ENCODE peak calls at places on chromosomes 1 and 21, in eight cellular contexts. G is NCI-H1436; O is A172; Q is neural crest cell; N is ELR; X is fibroblast of the conjunctiva; Z is stimulated activated CD4-positive, alpha-beta T cell treated with anti-CD3 and anti-CD28 coated beads, TNF-alpha, amount 100 ng/mL, for 48 hours; A is GM12891. Y is an unnamed sample.

GRCh38 chr1:34477632-34478141 is 277.2 kb upstream of the GJB5 start:
- DNase-seq in X (no peak), O (no peak), G (no peak), Z (no peak), Q (no peak), A (no peak), N (no peak), Y (no peak)

GRCh38 chr1:17475729-17476128 is 36.3 kb upstream of the RCC2 start:
- DNase-seq in N (peak; percentile 85), Q (no peak), O (peak; percentile 82), X (peak; percentile 57), Z (peak; percentile 2), G (no peak), A (no peak), Y (no peak)

GRCh38 chr1:75615664-75616435 is 4.9 kb upstream of the SLC44A5 start:
- DNase-seq in X (no peak), O (peak; percentile 1), N (peak; percentile 27), Z (no peak), Q (peak; percentile 52), A (peak; percentile 46), G (peak; percentile 9), Y (no peak)

GRCh38 chr1:92711473-92712165 is 73.3 kb downstream of the EVI5 start:
- DNase-seq in X (no peak), Q (no peak), N (no peak), A (no peak), G (no peak), O (no peak), Z (no peak), Y (no peak)

GRCh38 chr1:151443846-151444790 is 15.2 kb downstream of the POGZ start:
- DNase-seq in Z (peak; percentile 51), N (peak; percentile 91), O (peak; percentile 93), Q (peak; percentile 50), X (peak; percentile 78), A (no peak), G (peak; percentile 53), Y (no peak)

GRCh38 chr1:6508876-6509602 is 17.6 kb upstream of the PLEKHG5 start:
- DNase-seq in X (no peak), A (no peak), Z (no peak), G (no peak), O (no peak), N (no peak), Q (no peak), Y (no peak)

GRCh38 chr1:84260852-84261518 is 40.5 kb upstream of the SAMD13 start:
- DNase-seq in N (peak; percentile 12), A (no peak), Q (no peak), O (no peak), G (no peak), Z (no peak), X (no peak), Y (no peak)

GRCh38 chr1:44719318-44719717 is 11.7 kb downstream of the RNU5D-1 start:
- DNase-seq in X (no peak), Z (no peak), Q (no peak), A (no peak), G (no peak), O (no peak), N (peak; percentile 34), Y (no peak)

GRCh38 chr1:117070124-117070523 is 10.0 kb downstream of the TTF2 start:
- DNase-seq in X (no peak), Z (no peak), G (no peak), Q (no peak), N (peak; percentile 21), O (no peak), A (no peak), Y (no peak)

GRCh38 chr1:225763815-225764548 is 13.6 kb upstream of the SRP9 start:
- DNase-seq in A (no peak), Z (no peak), O (peak; percentile 79), G (no peak), X (peak; percentile 58), Q (no peak), N (no peak), Y (no peak)

GRCh38 chr21:44576025-44576420 is 2.5 kb downstream of the KRTAP10-4 start:
- DNase-seq in G (no peak), A (no peak), X (no peak), Z (no peak), N (no peak), Q (no peak), O (no peak), Y (no peak)

GRCh38 chr1:64526312-64526711 is 56.4 kb downstream of the CACHD1 start:
- DNase-seq in A (no peak), X (no peak), N (no peak), O (no peak), G (no peak), Q (no peak), Z (no peak), Y (no peak)

GRCh38 chr1:58823481-58824010 is 39.7 kb upstream of the JUN start:
- DNase-seq in X (no peak), N (peak; percentile 97), Q (no peak), Z (no peak), A (no peak), G (no peak), O (peak; percentile 82), Y (no peak)

GRCh38 chr1:37755951-37756350 is 9.0 kb downstream of the EPHA10 start:
- DNase-seq in Q (no peak), N (no peak), O (no peak), G (no peak), X (no peak), Z (no peak), A (no peak), Y (no peak)

GRCh38 chr1:15153842-15154479 is 414 bp downstream of the TMEM51 start:
- DNase-seq in O (no peak), Z (no peak), X (no peak), Q (peak; percentile 68), G (peak; percentile 20), N (peak; percentile 75), A (peak; percentile 65), Y (no peak)

GRCh38 chr1:98325646-98326441 is 335.7 kb upstream of the SNX7 start:
- DNase-seq in Z (no peak), O (peak; percentile 86), N (peak; percentile 97), X (peak; percentile 82), A (no peak), G (no peak), Q (no peak), Y (no peak)

GRCh38 chr1:68178821-68179490 is 53.4 kb downstream of the WLS start:
- DNase-seq in Q (no peak), X (no peak), Z (no peak), A (no peak), O (peak; percentile 49), G (no peak), N (peak; percentile 78), Y (no peak)

GRCh38 chr1:94125551-94126514 is 4.9 kb upstream of the ABCA4 start:
- DNase-seq in N (no peak), A (no peak), X (no peak), O (no peak), Z (no peak), G (no peak), Q (no peak), Y (no peak)

GRCh38 chr1:211736351-211736915 is 61.0 kb upstream of the NEK2 start:
- DNase-seq in Q (no peak), G (no peak), Z (no peak), X (no peak), N (no peak), A (no peak), O (no peak), Y (no peak)

GRCh38 chr1:8394456-8395321 is 76.8 kb downstream of the SLC45A1 start:
- DNase-seq in G (no peak), Z (no peak), A (no peak), Q (no peak), O (peak; percentile 82), X (no peak), N (peak; percentile 94), Y (no peak)

GRCh38 chr1:180636138-180636537 is 4.3 kb downstream of the XPR1 start:
- DNase-seq in O (no peak), G (peak; percentile 5), N (no peak), Z (no peak), Q (no peak), X (no peak), A (no peak), Y (no peak)

GRCh38 chr1:114671011-114671938 is 1.4 kb upstream of the DENND2C start:
- DNase-seq in A (no peak), N (peak; percentile 56), X (no peak), O (no peak), G (no peak), Q (no peak), Z (no peak), Y (no peak)

GRCh38 chr21:33945652-33946270 is 30.2 kb upstream of the ATP5PO start:
- DNase-seq in A (no peak), N (no peak), G (no peak), Q (no peak), X (no peak), O (no peak), Z (no peak), Y (no peak)

GRCh38 chr1:229862017-229862774 is 204.8 kb upstream of the GALNT2 start:
- DNase-seq in G (no peak), N (no peak), Z (no peak), A (no peak), O (no peak), Q (peak; percentile 38), X (no peak), Y (no peak)

GRCh38 chr1:185774384-185774783 is 40.2 kb downstream of the HMCN1 start:
- DNase-seq in A (no peak), O (no peak), Q (no peak), N (no peak), X (no peak), Z (no peak), G (no peak), Y (no peak)

GRCh38 chr1:63868220-63868897 is 94.5 kb downstream of the ROR1 start:
- DNase-seq in G (no peak), A (no peak), O (peak; percentile 73), Z (no peak), N (peak; percentile 67), Q (no peak), X (no peak), Y (no peak)

GRCh38 chr1:77948841-77949424 is 29.9 kb downstream of the FUBP1 start:
- DNase-seq in X (peak; percentile 30), A (no peak), Z (no peak), N (peak; percentile 51), Q (no peak), O (peak; percentile 8), G (peak; percentile 29), Y (no peak)

GRCh38 chr1:43388021-43388575 is 1.5 kb downstream of the MED8 start:
- DNase-seq in O (no peak), N (peak; percentile 37), A (no peak), Q (no peak), G (no peak), Z (no peak), X (no peak), Y (no peak)

GRCh38 chr1:99527078-99527477 is 118.8 kb upstream of the PALMD start:
- DNase-seq in X (no peak), A (no peak), Z (no peak), G (no peak), O (peak; percentile 6), N (peak; percentile 41), Q (no peak), Y (no peak)

GRCh38 chr1:112337028-112337531 is 58.9 kb upstream of the CTTNBP2NL start:
- DNase-seq in G (peak; percentile 14), N (peak; percentile 54), O (peak; percentile 41), Z (no peak), X (no peak), Q (no peak), A (no peak), Y (no peak)

GRCh38 chr1:184686540-184686939 is 68.1 kb downstream of the EDEM3 start:
- DNase-seq in G (no peak), X (peak; percentile 2), A (no peak), O (no peak), Z (no peak), N (no peak), Q (no peak), Y (no peak)

GRCh38 chr1:87449348-87449963 is 120.8 kb downstream of the LMO4 start:
- DNase-seq in O (no peak), A (peak; percentile 10), G (peak; percentile 19), Q (no peak), N (no peak), Z (no peak), X (no peak), Y (no peak)

GRCh38 chr1:84143796-84144565 is at the start of gene PRKACB:
- DNase-seq in Q (no peak), A (no peak), N (peak; percentile 79), G (no peak), X (no peak), Z (no peak), O (no peak), Y (no peak)

GRCh38 chr1:220430586-220430985 is 97.3 kb upstream of the MARK1 start:
- DNase-seq in G (no peak), N (no peak), X (no peak), Q (no peak), Z (no peak), O (no peak), A (no peak), Y (no peak)